ENCODE peak calls at places on chromosomes 6 and 20, in four cellular contexts. Z, V, L and X are unnamed samples.

GRCh38 chr20:57797401-57797800 is 87.6 kb upstream of the PMEPA1 start:
- DNase-seq in V (no peak), Z (no peak), L (no peak), X (no peak)

GRCh38 chr6:6736753-6737654 is 148.5 kb downstream of the LY86 start:
- DNase-seq in Z (peak), V (peak), L (peak), X (peak)

GRCh38 chr20:7775072-7775471 is 165.2 kb downstream of the HAO1 start:
- DNase-seq in Z (no peak), V (no peak), L (peak), X (no peak)

GRCh38 chr6:54993948-54994347 is 147.4 kb downstream of the FAM83B start:
- DNase-seq in L (no peak), Z (no peak), V (no peak), X (no peak)

GRCh38 chr6:3742426-3743344 is 8.8 kb downstream of the PXDC1 start:
- DNase-seq in L (peak), V (peak), Z (peak), X (no peak)

GRCh38 chr6:133964052-133964451 is 11.0 kb downstream of the TBPL1 start:
- DNase-seq in Z (no peak), V (no peak), L (peak), X (no peak)

GRCh38 chr6:30834643-30835042 is 49.7 kb upstream of the DDR1 start:
- DNase-seq in L (no peak), Z (no peak), V (no peak), X (no peak)

GRCh38 chr6:155628315-155628714 is 172.7 kb upstream of the NOX3 start:
- DNase-seq in L (no peak), V (no peak), Z (no peak), X (no peak)

GRCh38 chr6:56843476-56844349 is 111.2 kb upstream of the BEND6 start:
- DNase-seq in V (peak), L (peak), Z (peak), X (no peak)

GRCh38 chr6:111666812-111667211 is 61.1 kb upstream of the TRAF3IP2 start:
- DNase-seq in V (no peak), L (peak), Z (peak), X (no peak)

GRCh38 chr6:134814076-134814709 is 135.7 kb downstream of the ALDH8A1 start:
- DNase-seq in Z (no peak), L (no peak), V (no peak), X (no peak)

GRCh38 chr6:5582758-5583157 is 321.4 kb downstream of the FARS2 start:
- DNase-seq in V (no peak), Z (no peak), L (peak), X (no peak)

GRCh38 chr6:137362878-137363804 is 131.1 kb downstream of the OLIG3 start:
- DNase-seq in Z (no peak), L (no peak), V (no peak), X (no peak)

GRCh38 chr6:40419881-40420705 is 167.1 kb downstream of the LRFN2 start:
- DNase-seq in Z (no peak), L (no peak), V (no peak), X (no peak)

GRCh38 chr6:134081506-134081905 is 29.1 kb upstream of the SLC2A12 start:
- DNase-seq in L (no peak), V (no peak), Z (no peak), X (no peak)

GRCh38 chr6:143233563-143234285 is 173.0 kb downstream of the AIG1 start:
- DNase-seq in V (no peak), L (no peak), Z (no peak), X (no peak)

GRCh38 chr6:143232849-143233248 is 172.2 kb downstream of the AIG1 start:
- DNase-seq in V (no peak), Z (no peak), L (peak), X (no peak)

GRCh38 chr6:143234686-143235085 is 174.0 kb downstream of the AIG1 start:
- DNase-seq in V (no peak), Z (no peak), L (no peak), X (no peak)

GRCh38 chr6:143238306-143238705 is 177.6 kb downstream of the AIG1 start:
- DNase-seq in Z (no peak), V (no peak), L (no peak), X (no peak)

GRCh38 chr6:143236151-143236788 is 175.6 kb downstream of the AIG1 start:
- DNase-seq in V (no peak), L (no peak), Z (no peak), X (peak)
- TF ChIP-seq CTCF in V (no peak), L (no peak), Z (no peak), X (peak)

DNA sequence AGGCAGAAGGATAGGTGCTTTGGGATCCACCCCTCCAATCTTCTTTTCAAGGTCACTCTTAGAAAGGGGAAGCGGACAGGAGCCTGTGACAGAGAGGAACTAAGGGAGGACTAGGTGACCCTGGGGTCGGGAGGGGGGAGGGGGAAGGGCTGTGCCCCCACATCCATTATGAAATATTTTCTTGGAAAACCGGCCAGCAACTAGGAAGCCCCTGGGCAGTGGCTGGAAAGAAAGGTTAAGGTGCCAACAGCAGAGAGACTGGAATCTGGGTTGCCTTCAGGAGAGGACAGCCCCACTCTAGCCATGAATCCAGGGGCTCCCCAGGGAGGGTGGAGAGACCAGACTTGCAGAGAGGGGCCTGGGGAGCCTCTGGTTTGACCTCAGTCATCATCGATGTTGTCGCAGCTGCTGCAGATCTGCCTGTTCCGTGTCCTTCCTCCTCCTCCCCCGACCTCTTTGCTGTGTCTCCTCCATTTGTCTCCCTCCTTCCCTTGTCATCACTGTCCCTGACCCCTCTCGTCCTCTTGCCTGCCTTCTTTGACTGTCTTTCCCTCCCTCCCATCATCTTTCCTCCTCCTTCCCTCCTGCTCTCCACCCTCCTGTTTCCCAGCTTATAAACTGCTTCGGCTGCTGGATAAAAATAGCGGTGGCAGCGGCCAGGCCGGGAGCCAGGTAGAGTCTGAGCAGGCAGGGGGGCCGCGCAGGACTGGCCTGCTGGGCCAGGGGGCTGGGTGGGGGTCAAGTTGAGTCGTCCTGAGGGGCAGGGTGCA is 3.2 kb downstream of the SLC29A1 start:
- DNase-seq in V (no peak), Z (no peak), L (no peak), X (no peak)
- H3K4me3 ChIP-seq in V (no peak), Z (no peak), L (no peak), X (peak)

GRCh38 chr6:527989-528673 is 128.8 kb downstream of the HUS1B start:
- DNase-seq in V (no peak), L (no peak), Z (no peak), X (no peak)

GRCh38 chr6:530425-530824 is 126.5 kb downstream of the HUS1B start:
- DNase-seq in L (no peak), V (no peak), Z (no peak), X (no peak)

GRCh38 chr6:528989-529388 is 127.9 kb downstream of the HUS1B start:
- DNase-seq in Z (no peak), L (no peak), V (no peak), X (no peak)

GRCh38 chr6:520820-521219 is 129.3 kb downstream of the IRF4 start:
- DNase-seq in L (no peak), V (no peak), Z (no peak), X (no peak)

GRCh38 chr6:524803-525202 is 132.1 kb downstream of the HUS1B start:
- DNase-seq in L (no peak), Z (no peak), V (no peak), X (no peak)
- TF ChIP-seq CTCF in L (no peak), Z (no peak), V (no peak), X (no peak)

DNA sequence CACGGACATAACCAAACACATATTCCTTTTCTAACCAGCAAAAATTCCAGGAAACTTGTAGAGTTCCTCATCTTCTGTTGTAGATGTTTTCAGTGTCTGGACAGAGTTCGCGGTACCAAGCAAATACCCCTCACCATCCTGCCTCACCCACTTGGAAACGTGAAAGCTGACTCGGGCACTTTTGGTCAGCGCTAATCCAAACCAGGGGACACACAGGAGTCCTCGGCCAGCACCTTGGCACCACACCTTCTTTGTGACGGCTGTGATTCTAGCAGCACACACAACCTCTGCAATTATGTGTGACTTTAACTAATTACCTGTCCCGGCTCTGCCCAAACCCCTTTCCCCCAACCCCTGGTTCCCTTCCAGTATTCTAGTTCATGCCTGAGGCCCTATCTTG is 58.1 kb downstream of the PLAGL1 start:
- DNase-seq in Z (no peak), V (no peak), L (no peak), X (no peak)
- H3K4me3 ChIP-seq in Z (no peak), V (no peak), L (no peak), X (no peak)

DNA sequence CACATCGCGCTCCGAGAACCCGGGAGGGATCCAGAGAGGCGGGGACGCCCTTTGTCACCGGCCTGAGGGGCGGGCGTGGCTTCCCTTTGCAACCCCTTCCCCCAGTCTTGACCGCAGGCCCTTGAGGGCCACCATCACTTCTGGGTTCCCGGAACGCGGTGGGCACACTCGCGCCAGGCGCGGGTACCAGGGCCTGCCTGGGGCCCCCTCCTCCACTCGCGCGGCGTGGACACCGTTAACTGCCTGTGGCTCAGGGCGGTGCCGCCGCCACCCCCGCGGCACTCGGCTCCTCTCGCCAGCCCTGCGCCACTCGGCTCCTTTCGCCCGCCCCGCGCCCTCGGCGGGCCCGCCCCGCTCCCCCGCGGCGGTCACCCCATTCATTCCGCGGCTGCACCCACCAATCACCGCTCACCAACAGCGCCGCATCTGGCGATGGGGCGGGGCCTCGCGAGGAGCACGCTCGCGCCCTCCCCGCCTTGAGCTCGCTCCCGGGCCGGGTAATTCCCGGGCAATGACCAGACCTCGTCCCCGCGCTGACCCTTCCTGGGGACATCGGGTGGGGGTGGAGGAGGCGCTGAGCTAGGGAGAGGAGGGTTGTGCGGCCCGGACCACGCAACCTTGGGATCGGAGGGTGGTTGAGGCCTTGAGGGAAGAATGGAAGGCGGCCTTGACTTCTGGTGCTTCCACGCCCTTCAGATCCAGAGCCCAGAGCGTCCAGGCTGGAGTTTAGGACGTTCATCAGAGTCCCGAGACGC is 10.5 kb upstream of the ELOVL5 start:
- DNase-seq in L (peak), Z (peak), V (peak), X (peak)
- TF ChIP-seq CTCF in L (no peak), Z (no peak), V (no peak), X (no peak)

DNA sequence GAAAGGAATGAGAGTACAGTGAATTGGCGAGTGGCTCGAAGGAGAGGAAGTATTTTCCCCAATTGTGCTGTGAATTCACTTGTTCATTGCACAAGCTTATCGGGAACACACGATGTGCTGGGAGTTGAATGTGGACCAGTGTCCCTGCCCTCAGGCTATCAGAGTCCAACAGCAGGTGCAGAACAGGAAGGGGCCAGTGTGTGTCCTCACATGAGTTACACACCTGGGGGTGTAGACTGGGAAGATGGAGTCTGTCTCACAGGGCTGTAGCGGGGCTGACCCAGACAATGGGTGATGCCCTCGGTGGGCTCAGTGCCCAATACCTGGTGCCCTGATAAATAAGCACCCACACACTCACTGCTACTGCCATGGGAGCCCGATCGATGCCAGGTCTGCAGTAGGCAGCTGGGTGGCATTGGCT is 14.4 kb downstream of the DUSP22 start:
- DNase-seq in Z (no peak), V (no peak), L (no peak), X (no peak)
- H3K4me3 ChIP-seq in Z (no peak), V (no peak), L (no peak), X (no peak)

DNA sequence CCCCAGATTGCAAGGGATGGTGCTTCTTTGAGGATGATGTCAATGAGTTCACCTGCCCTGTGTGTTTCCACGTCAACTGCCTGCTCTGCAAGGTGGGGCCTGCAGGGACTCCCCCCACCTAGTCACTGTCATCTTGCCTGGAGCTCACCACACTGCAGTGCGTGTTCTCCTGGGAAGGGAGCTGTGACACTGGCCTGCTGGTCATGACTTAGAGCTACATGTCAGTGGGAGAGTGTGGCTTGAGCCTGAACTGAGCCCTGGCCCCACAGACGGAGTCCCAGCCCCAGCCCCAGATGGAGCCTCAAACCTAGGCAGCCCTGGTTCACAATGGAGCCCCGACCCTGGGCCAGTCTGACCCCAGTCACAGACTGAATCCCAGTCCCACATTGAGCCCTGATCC is 19.3 kb downstream of the RBCK1 start:
- DNase-seq in L (no peak), V (no peak), Z (no peak), X (no peak)
- TF ChIP-seq CTCF in L (no peak), V (no peak), Z (no peak), X (no peak)

DNA sequence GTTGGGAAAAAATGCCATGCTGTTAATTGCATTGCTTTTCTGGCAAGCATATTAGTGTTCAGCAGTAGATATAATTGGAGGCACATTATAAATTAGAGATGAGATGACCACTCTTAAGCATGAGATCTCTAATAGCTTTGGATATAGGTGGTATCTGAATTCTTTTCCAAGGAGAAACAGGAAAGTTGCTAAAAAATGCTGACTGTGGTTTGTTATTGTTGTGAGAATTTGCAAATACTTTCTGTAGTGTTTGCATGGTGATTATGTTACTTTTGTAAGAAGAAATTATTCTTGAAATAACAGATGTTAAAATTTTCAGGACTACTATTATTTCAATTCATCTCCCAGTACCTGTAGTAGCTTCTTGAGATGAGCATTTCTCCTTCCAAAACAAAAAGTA is 225.2 kb downstream of the TBC1D7 start:
- DNase-seq in Z (no peak), V (no peak), L (no peak), X (no peak)
- H3K4me3 ChIP-seq in Z (no peak), V (no peak), L (no peak), X (no peak)

DNA sequence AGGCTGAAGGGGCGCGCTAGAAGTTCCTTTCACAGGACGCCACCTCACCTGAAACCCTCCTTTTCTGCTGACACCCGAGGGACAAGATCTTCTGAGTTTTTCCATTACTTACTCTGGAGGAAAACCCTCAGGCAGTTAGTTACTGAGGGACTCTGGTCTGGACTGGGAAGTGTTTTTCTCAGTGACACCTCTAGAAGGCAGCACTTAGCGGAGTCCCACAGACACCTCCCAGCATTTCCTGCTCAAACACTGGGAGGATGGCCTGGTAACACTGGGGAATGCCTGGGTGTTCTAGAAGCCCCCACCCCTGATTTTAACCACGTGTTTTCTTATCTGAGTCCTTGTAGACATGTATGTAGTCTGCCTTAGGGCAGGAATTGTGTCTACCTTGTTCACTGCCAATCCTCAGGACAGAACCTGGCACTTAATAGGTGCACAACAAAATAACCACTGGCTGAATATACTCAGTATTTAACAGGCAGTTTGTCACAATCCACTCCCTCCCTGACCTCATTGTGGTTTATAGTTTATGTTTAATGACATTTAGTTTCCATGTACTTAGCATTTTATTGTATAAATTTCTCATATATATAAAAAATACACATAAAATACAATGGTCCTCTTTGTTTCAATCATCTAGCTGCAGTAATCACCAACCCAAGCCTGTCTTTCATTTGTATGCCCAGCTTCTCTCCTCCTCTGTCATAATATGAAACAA is 4.8 kb downstream of the GSTA3 start:
- DNase-seq in V (no peak), Z (no peak), L (peak), X (no peak)
- TF ChIP-seq CTCF in V (peak), Z (no peak), L (peak), X (peak)

DNA sequence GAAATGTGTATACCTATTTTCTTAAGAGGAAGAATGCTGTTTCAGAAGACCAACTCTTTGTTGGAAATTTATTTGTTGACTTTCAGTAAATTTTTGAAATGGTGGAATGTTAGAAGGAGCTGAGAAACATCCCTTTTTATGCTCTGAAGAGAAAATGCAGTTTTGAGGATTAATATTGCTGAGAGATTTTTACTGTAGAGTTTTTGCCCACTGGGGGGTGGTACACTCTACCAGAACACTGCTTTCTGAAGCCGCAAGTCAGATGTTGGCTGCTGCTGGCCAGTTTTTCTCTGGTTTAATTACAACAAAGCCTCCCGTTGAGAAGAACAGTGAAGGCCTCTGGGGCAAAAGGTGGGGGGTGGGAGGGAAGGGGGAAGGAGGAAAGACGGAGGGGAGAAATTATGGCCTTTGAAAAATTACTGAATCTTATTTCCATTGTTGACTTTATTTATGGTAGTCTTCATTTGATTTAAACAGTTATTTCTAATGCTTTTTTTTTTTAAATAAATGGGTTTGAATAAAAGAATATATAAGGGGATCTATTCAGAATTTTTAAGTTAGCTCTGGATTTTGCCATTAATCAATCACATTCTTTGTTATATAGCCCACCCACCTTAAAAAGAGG is 3.0 kb downstream of the FLRT3 start:
- DNase-seq in V (no peak), L (peak), Z (peak), X (peak)
- H3K4me3 ChIP-seq in V (no peak), L (no peak), Z (no peak), X (peak)